ENCODE peak calls at places on chromosomes 2 and 18, in seven cellular contexts. W, J, U, M, D, H and R are unnamed samples. For H3K36me3, the result is how much of the 10 kb centered on the place peaks cover.

GRCh38 chr2:121360566-121361300 is 75.7 kb upstream of the TFCP2L1 start:
- DNase-seq in J (no peak), H (no peak), M (no peak), D (no peak), U (no peak), W (peak), R (peak)

GRCh38 chr18:62982600-62983251 is 267.4 kb downstream of the PHLPP1 start:
- DNase-seq in D (peak), J (peak), M (peak), H (peak), U (no peak), W (peak), R (no peak)

GRCh38 chr2:238146884-238147544 is 8.5 kb downstream of the KLHL30 start:
- DNase-seq in M (no peak), U (no peak), D (no peak), J (no peak), H (no peak), W (no peak), R (no peak)

GRCh38 chr2:126995652-126996377 is 97.1 kb downstream of the TEX51 start:
- DNase-seq in M (no peak), D (no peak), W (no peak), U (no peak), H (no peak), J (peak), R (no peak)

GRCh38 chr18:23438608-23439366 is 14.3 kb upstream of the RIOK3 start:
- DNase-seq in D (no peak), W (no peak), H (no peak), J (no peak), U (no peak), M (no peak), R (no peak)

GRCh38 chr2:165691615-165692014 is 102.4 kb downstream of the GALNT3 start:
- DNase-seq in J (peak), M (peak), H (peak), D (no peak), U (no peak), W (peak), R (no peak)

GRCh38 chr2:225693259-225693658 is 293.7 kb downstream of the NYAP2 start:
- DNase-seq in J (peak), U (no peak), H (no peak), D (no peak), M (no peak), W (no peak), R (no peak)

GRCh38 chr2:121279476-121279875 is 5.5 kb downstream of the TFCP2L1 start:
- DNase-seq in D (no peak), H (no peak), W (no peak), U (no peak), J (no peak), M (no peak), R (no peak)

GRCh38 chr2:181374741-181375675 is 82.2 kb upstream of the ITGA4 start:
- DNase-seq in M (no peak), J (no peak), H (no peak), D (no peak), U (no peak), W (no peak), R (no peak)

GRCh38 chr2:206521612-206522011 is 78.3 kb downstream of the ADAM23 start:
- DNase-seq in J (no peak), D (no peak), H (no peak), U (no peak), W (no peak), M (no peak), R (no peak)

GRCh38 chr2:143776531-143776930 is 647.3 kb downstream of the ARHGAP15 start:
- DNase-seq in U (no peak), M (no peak), W (no peak), J (no peak), D (no peak), H (no peak), R (no peak)

GRCh38 chr18:76988827-76989646 is 143.5 kb downstream of the MBP start:
- DNase-seq in J (no peak), H (no peak), W (no peak), U (no peak), D (no peak), M (no peak), R (no peak)

GRCh38 chr2:232568161-232568560 is 17.7 kb downstream of the EIF4E2 start:
- DNase-seq in M (no peak), D (no peak), J (no peak), U (no peak), H (no peak), W (peak), R (no peak)

GRCh38 chr2:44753552-44754285 is 187.8 kb upstream of the SIX3 start:
- DNase-seq in D (no peak), H (no peak), J (no peak), U (no peak), W (peak), M (no peak), R (no peak)

GRCh38 chr2:214489181-214489580 is 78.3 kb downstream of the VWC2L start:
- DNase-seq in J (no peak), D (no peak), H (no peak), M (no peak), W (no peak), U (no peak), R (no peak)

GRCh38 chr18:887716-888115 is 17.0 kb upstream of the ADCYAP1 start:
- DNase-seq in M (no peak), H (no peak), J (no peak), D (no peak), U (no peak), W (no peak), R (no peak)

GRCh38 chr2:70898363-70899240 is 37.1 kb upstream of the ATP6V1B1 start:
- DNase-seq in H (no peak), W (no peak), M (no peak), J (no peak), D (no peak), U (no peak), R (no peak)
- H3K4me3 ChIP-seq in H (no peak), W (no peak), M (peak), J (no peak), D (no peak), U (no peak), R (no peak)

GRCh38 chr2:12219761-12220160 is 473.3 kb downstream of the LPIN1 start:
- DNase-seq in U (no peak), D (no peak), J (no peak), M (no peak), W (no peak), H (no peak), R (no peak)
- H3K27ac ChIP-seq in U (no peak), D (no peak), J (no peak), M (no peak), W (no peak), H (no peak), R (no peak)

GRCh38 chr2:46974659-46975058 is 59.1 kb upstream of the MCFD2 start:
- DNase-seq in D (no peak), W (no peak), U (no peak), J (no peak), H (no peak), M (no peak), R (no peak)
- H3K36me3 ChIP-seq in D (under half), W (under half), U (under half), J (under half), H (under half), M (under half), R (under half)

GRCh38 chr2:55111570-55112228 is 61.4 kb upstream of the RTN4 start:
- DNase-seq in W (peak), J (peak), U (no peak), D (no peak), M (no peak), H (peak), R (peak)
- H3K4me3 ChIP-seq in W (no peak), J (no peak), U (no peak), D (no peak), M (no peak), H (no peak), R (no peak)